ENCODE peak calls at places on chromosomes 3 and 15, in four cellular contexts. S, Z, I and R are unnamed samples.

GRCh38 chr3:109033000-109033660 is 79.5 kb upstream of the GUCA1C start:
- DNase-seq in Z (no peak), I (no peak), S (no peak), R (no peak)

GRCh38 chr3:193827039-193827669 is 234.1 kb downstream of the OPA1 start:
- DNase-seq in S (no peak), I (no peak), Z (no peak), R (no peak)

GRCh38 chr3:38361496-38361895 is 14.9 kb downstream of the XYLB start:
- DNase-seq in S (no peak), I (no peak), Z (no peak), R (no peak)

GRCh38 chr3:105518806-105519418 is 152.2 kb downstream of the ALCAM start:
- DNase-seq in I (no peak), Z (peak; percentile 81), S (peak; percentile 9), R (no peak)

GRCh38 chr3:52525666-52526065 is 8.0 kb downstream of the NT5DC2 start:
- DNase-seq in S (no peak), Z (no peak), I (no peak), R (no peak)

GRCh38 chr3:194475978-194476377 is 10.8 kb downstream of the ATP13A3 start:
- DNase-seq in Z (no peak), I (no peak), S (no peak), R (no peak)

GRCh38 chr3:131794766-131795381 is 239.9 kb downstream of the CPNE4 start:
- DNase-seq in S (peak; percentile 1), Z (peak; percentile 63), I (no peak), R (no peak)

GRCh38 chr3:127699098-127699945 is 26.6 kb downstream of the ABTB1 start:
- DNase-seq in I (no peak), S (no peak), Z (no peak), R (no peak)

GRCh38 chr15:69395991-69396390 is 18.2 kb upstream of the KIF23 start:
- DNase-seq in S (no peak), Z (no peak), I (no peak), R (no peak)

GRCh38 chr3:126511291-126511690 is 6.3 kb downstream of the UROC1 start:
- DNase-seq in Z (no peak), I (no peak), S (no peak), R (no peak)

GRCh38 chr15:78004919-78005634 is 72.4 kb downstream of the TBC1D2B start:
- DNase-seq in I (no peak), Z (no peak), S (no peak), R (no peak)

GRCh38 chr3:27224197-27224596 is 145.0 kb downstream of the NEK10 start:
- DNase-seq in I (no peak), Z (no peak), S (no peak), R (no peak)